ENCODE peak calls at places on chromosomes 1 and 21, in ten cellular contexts. Q is colonic mucosa; P is body of pancreas; V is IMR-90; O is ovary; R is uterus; X is effector memory CD4-positive, alpha-beta T cell; G is A549; C is pancreas; H is left lung. U is an unnamed sample. For H3K4me1, the result is how much of the 10 kb centered on the place peaks cover.

GRCh38 chr1:162691999-162692575 is 59.8 kb downstream of the DDR2 start:
- DNase-seq in Q (no peak), P (no peak), V (no peak), O (no peak), R (no peak), X (no peak), G (no peak), C (no peak), H (no peak), U (no peak)

GRCh38 chr1:1907098-1907736 is 7.8 kb upstream of the CALML6 start:
- DNase-seq in Q (peak), P (peak), V (no peak), O (peak), R (no peak), X (no peak), G (no peak), C (no peak), H (no peak), U (peak)

GRCh38 chr1:88134983-88135921 is 548.8 kb upstream of the PKN2 start:
- DNase-seq in Q (no peak), P (no peak), V (no peak), O (no peak), R (no peak), X (no peak), G (no peak), C (no peak), H (no peak), U (no peak)

GRCh38 chr1:171257207-171258052 is 9.1 kb downstream of the FMO1 start:
- DNase-seq in Q (peak), P (peak), V (no peak), O (peak), R (peak), X (no peak), G (peak), C (peak), H (no peak), U (peak)

GRCh38 chr1:234562336-234562735 is 47.6 kb downstream of the IRF2BP2 start:
- DNase-seq in Q (no peak), P (no peak), V (no peak), O (peak), R (peak), X (no peak), G (no peak), C (no peak), H (no peak), U (no peak)

GRCh38 chr1:39727221-39727931 is 11.3 kb upstream of the PPIE start:
- DNase-seq in Q (no peak), P (no peak), V (no peak), O (no peak), R (no peak), X (no peak), G (no peak), C (no peak), H (no peak), U (no peak)

GRCh38 chr1:182389619-182390047 is 2.0 kb downstream of the GLUL start:
- DNase-seq in Q (peak), P (peak), V (no peak), O (peak), R (no peak), X (no peak), G (no peak), C (peak), H (no peak), U (no peak)

GRCh38 chr21:38979271-38980196 is 173.8 kb downstream of the ETS2 start:
- DNase-seq in Q (no peak), P (no peak), V (peak), O (no peak), R (no peak), X (no peak), G (no peak), C (no peak), H (no peak), U (no peak)

GRCh38 chr21:41753001-41753725 is 13.7 kb downstream of the RIPK4 start:
- DNase-seq in Q (no peak), P (no peak), V (no peak), O (no peak), R (no peak), X (no peak), G (no peak), C (no peak), H (no peak), U (no peak)

GRCh38 chr1:234978397-234979291 is 150.0 kb downstream of the TOMM20 start:
- DNase-seq in Q (peak), P (peak), V (peak), O (no peak), R (peak), X (peak), G (peak), C (no peak), H (peak), U (no peak)

GRCh38 chr1:110610741-110611286 is 4.7 kb upstream of the KCNA2 start:
- DNase-seq in Q (no peak), P (no peak), V (no peak), O (no peak), R (no peak), X (no peak), G (no peak), C (no peak), H (no peak), U (no peak)

GRCh38 chr1:47192458-47193384 is 2.9 kb upstream of the PDZK1IP1 start:
- DNase-seq in Q (peak), P (peak), V (peak), O (peak), R (peak), X (peak), G (peak), C (peak), H (peak), U (peak)

DNA sequence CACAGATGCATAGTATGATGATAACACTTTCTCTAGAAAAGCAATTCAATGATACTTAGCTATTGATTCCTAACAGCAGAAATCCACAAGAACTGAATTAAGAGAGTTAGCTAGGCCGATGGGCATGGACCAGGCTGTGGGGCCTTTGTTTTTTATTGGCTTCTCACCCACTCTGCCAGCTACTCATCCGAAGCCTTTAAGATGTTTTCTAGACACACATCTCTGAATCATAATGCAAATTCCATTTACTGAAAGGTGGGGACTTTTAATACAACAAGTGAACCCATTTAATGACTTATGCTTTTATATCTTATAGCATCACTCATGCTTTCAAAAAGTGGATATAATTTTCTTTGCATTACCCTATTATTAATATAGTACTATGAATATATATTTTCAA is 170.2 kb downstream of the RUNX1 start:
- DNase-seq in Q (no peak), P (no peak), V (no peak), O (no peak), R (no peak), X (no peak), G (no peak), C (no peak), H (no peak), U (no peak)
- H3K4me1 ChIP-seq in Q (under half), P (under half), V (under half), O (under half), R (under half), X (under half), G (half or more), C (under half), H (under half), U (under half)

DNA sequence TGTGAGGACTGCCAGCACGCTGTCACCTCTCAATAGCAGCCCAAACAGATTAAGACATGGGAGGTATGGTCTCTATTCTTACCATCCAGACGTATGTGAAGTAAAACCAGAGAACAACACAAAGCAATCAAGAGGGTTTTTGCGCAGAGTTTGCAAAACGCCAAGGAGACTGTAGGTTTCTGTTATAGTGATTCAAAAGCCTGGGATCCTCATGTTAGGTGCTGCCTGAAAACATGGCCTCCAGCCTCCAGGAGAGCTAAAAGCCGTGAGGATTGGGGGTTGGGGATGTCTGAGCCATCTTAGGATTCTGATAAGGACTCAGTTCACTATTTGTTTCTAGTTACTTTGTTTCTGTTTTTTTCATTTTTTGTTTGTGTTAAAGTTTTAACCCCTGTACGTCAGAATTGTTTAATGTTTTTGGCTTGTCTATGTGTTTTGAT is 4.2 kb upstream of the CCT8 start:
- DNase-seq in Q (peak), P (peak), V (peak), O (no peak), R (no peak), X (no peak), G (peak), C (no peak), H (no peak), U (no peak)
- H3K4me3 ChIP-seq in Q (peak), P (peak), V (peak), O (peak), R (peak), X (peak), G (peak), C (peak), H (peak), U (peak)

GRCh38 chr1:54331091-54331772 is 75.0 kb downstream of the SSBP3 start:
- DNase-seq in Q (no peak), P (no peak), V (peak), O (no peak), R (no peak), X (no peak), G (no peak), C (no peak), H (no peak), U (no peak)

GRCh38 chr1:54335396-54336056 is 70.7 kb downstream of the SSBP3 start:
- DNase-seq in Q (peak), P (no peak), V (peak), O (peak), R (peak), X (no peak), G (no peak), C (peak), H (peak), U (no peak)

GRCh38 chr1:54334996-54335395 is 71.2 kb downstream of the SSBP3 start:
- DNase-seq in Q (no peak), P (no peak), V (peak), O (no peak), R (no peak), X (no peak), G (no peak), C (no peak), H (no peak), U (no peak)

GRCh38 chr1:54331843-54332688 is 74.1 kb downstream of the SSBP3 start:
- DNase-seq in Q (no peak), P (peak), V (no peak), O (no peak), R (no peak), X (no peak), G (no peak), C (peak), H (no peak), U (no peak)

DNA sequence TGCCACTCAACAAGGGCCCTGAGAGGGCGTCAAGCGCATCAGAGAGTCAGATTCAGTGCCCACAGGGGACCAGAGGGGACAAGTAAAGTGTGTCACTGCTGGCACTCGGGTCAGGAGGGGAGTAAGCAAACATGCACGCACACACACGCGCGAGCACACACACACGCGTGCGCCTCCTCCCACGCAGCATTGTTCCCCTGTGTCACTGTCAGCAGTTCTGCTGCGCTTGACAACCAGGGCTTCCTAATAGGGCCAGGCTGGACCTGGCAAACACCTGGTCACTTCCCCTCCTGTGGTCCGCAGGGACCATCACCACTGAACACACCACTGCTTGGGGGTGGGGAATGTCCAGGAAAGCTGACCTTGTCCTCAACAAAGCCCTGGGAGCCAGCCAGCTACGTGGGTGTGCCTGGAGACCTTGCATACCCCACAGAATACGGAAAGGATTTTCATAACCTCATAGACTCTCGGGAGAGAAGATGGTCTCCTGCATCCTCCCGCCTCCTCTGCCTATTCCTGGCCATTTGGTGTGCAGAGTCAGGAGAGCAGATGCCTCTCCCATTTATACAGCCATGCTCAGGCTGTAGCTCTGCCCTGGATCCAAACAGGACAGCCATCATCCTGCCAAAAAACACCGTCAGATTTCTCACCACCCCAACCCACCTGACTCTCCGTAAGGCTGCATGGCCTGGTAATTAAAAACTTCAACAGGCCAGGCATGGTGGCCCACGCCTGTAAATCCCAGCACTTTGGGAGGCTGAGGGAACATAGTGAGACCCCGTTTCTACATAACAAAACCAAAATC is 73.2 kb downstream of the SSBP3 start:
- DNase-seq in Q (no peak), P (no peak), V (no peak), O (peak), R (no peak), X (no peak), G (no peak), C (peak), H (no peak), U (no peak)
- H3K4me1 ChIP-seq in Q (under half), P (half or more), V (half or more), O (half or more), R (under half), X (under half), G (under half), C (under half), H (under half), U (under half)

GRCh38 chr1:31930827-31931226 is 7.3 kb downstream of the PTP4A2 start:
- DNase-seq in Q (no peak), P (no peak), V (no peak), O (no peak), R (no peak), X (no peak), G (no peak), C (no peak), H (no peak), U (no peak)
- H3K4me3 ChIP-seq in Q (no peak), P (no peak), V (no peak), O (no peak), R (no peak), X (peak), G (peak), C (no peak), H (no peak), U (no peak)

U was measured in ascending aorta.